ENCODE peak calls at places on chromosomes 1 and 21, in five cellular contexts. Q is body of pancreas, L is fibroblast of lung, K is left lung, M is heart left ventricle. H is an unnamed sample. For H3K4me1, the result is how much of the 10 kb centered on the place peaks cover.

GRCh38 chr1:29504266-29504665 is 267.9 kb downstream of the PTPRU start:
- DNase-seq in Q (no peak), L (peak), K (no peak), M (no peak), H (no peak)

GRCh38 chr1:174748603-174749002 is 251.1 kb upstream of the CACYBP start:
- DNase-seq in Q (no peak), L (no peak), K (no peak), M (no peak), H (no peak)

GRCh38 chr21:27379381-27379780 is 412.5 kb upstream of the ADAMTS5 start:
- DNase-seq in Q (no peak), L (no peak), K (no peak), M (no peak), H (no peak)

GRCh38 chr1:35558374-35559316 is 1.0 kb downstream of the NCDN start:
- DNase-seq in Q (no peak), L (no peak), K (no peak), M (no peak), H (no peak)

GRCh38 chr1:18491168-18491567 is 10.4 kb downstream of the KLHDC7A start:
- DNase-seq in Q (no peak), L (no peak), K (no peak), M (no peak), H (no peak)

GRCh38 chr21:34511787-34512451 is at the start of gene KCNE1:
- DNase-seq in Q (no peak), L (no peak), K (peak), M (peak), H (no peak)

GRCh38 chr1:9143250-9143649 is 14.3 kb upstream of the GPR157 start:
- DNase-seq in Q (no peak), L (peak), K (peak), M (peak), H (no peak)

GRCh38 chr1:4518621-4519020 is 135.8 kb upstream of the AJAP1 start:
- DNase-seq in Q (no peak), L (no peak), K (no peak), M (no peak), H (no peak)

GRCh38 chr1:15196807-15197530 is 43.4 kb downstream of the TMEM51 start:
- DNase-seq in Q (peak), L (no peak), K (peak), M (no peak), H (no peak)

GRCh38 chr1:53893999-53894636 is at the start of gene DIO1:
- DNase-seq in Q (no peak), L (no peak), K (no peak), M (no peak), H (no peak)

GRCh38 chr1:80534606-80535360 is 1266.0 kb upstream of the ADGRL2 start:
- DNase-seq in Q (no peak), L (peak), K (no peak), M (no peak), H (no peak)

GRCh38 chr1:54959241-54959640 is 21.2 kb upstream of the TMEM61 start:
- DNase-seq in Q (no peak), L (no peak), K (no peak), M (no peak), H (no peak)

GRCh38 chr1:10122926-10123325 is 87.4 kb upstream of the KIF1B start:
- DNase-seq in Q (no peak), L (peak), K (no peak), M (no peak), H (no peak)

GRCh38 chr21:45266518-45267389 is 20.9 kb downstream of the POFUT2 start:
- DNase-seq in Q (no peak), L (peak), K (no peak), M (no peak), H (peak)

GRCh38 chr1:9050803-9051202 is 18.6 kb downstream of the SLC2A5 start:
- DNase-seq in Q (no peak), L (no peak), K (no peak), M (no peak), H (no peak)

GRCh38 chr1:177983824-177984528 is 14.1 kb upstream of the SEC16B start:
- DNase-seq in Q (peak), L (peak), K (no peak), M (peak), H (no peak)

GRCh38 chr1:228465571-228466146 is 21.5 kb upstream of the RNF187 start:
- DNase-seq in Q (no peak), L (no peak), K (no peak), M (no peak), H (no peak)

DNA sequence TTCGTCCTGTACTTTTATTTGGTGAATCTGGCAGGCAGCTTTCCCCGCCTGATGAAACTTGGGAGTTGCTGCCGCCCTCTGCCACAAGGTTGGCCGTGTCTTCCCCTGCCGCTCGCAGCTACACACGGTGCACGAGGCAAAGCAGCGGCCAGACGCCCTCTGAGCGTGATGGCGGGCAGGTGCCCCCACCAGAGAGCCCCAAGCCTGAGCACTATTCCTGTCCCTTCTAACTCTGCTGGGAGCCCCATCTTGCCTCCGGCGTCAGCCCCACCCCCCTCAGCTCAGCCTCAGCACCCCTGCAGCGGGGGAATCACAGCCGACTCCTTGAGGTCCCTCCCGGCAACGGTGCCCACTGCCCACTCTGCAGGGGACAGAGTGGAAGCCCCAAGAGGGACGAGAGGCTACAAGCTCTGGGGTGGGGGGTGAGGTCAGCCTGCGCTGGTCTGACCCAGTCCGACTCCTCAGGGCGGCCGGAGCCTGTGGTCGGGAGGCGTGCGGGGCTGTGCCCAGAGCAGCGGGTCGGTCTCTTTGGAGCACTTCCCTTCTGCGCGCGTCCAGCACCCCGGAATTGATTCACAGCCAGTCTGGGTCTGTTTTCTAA is 41.3 kb downstream of the RIPK4 start:
- DNase-seq in Q (no peak), L (no peak), K (peak), M (no peak), H (no peak)
- H3K4me3 ChIP-seq in Q (no peak), L (no peak), K (no peak), M (no peak), H (no peak)

GRCh38 chr1:204318324-204318723 is 41.4 kb downstream of the PLEKHA6 start:
- DNase-seq in Q (no peak), L (no peak), K (no peak), M (no peak), H (no peak)

GRCh38 chr1:204319462-204319861 is 40.3 kb downstream of the PLEKHA6 start:
- DNase-seq in Q (no peak), L (peak), K (no peak), M (no peak), H (no peak)

GRCh38 chr1:204317170-204317569 is 42.6 kb downstream of the PLEKHA6 start:
- DNase-seq in Q (no peak), L (no peak), K (no peak), M (no peak), H (no peak)

GRCh38 chr1:204320413-204320812 is 39.3 kb downstream of the PLEKHA6 start:
- DNase-seq in Q (no peak), L (peak), K (no peak), M (no peak), H (no peak)

DNA sequence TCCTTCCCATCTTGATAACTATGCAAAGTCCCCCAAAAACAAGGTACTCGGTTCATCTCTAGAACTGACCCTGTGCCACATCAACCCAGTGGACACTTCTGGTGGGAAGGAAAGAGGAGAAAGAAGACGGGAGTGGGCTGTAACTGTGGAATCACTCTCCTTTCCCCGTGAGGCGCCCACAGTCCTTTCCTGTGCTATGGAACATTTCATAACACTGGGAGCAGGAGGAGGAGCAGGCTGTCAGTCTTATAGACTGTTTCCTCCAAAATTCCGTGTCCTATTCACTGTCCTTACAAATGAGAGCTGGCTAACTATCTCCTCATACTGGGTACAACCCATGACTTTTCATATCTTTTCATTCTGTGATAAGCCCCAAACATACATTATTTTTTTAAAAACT is 40.7 kb downstream of the PLEKHA6 start:
- DNase-seq in Q (no peak), L (no peak), K (no peak), M (no peak), H (no peak)
- H3K4me1 ChIP-seq in Q (under half), L (under half), K (under half), M (under half), H (under half)

GRCh38 chr1:222815367-222815765 is 527 bp downstream of the DISP1 start:
- DNase-seq in Q (no peak), L (peak), K (no peak), M (no peak), H (peak)
- H3K27ac ChIP-seq in Q (peak), L (peak), K (peak), M (peak), H (peak)

GRCh38 chr1:7929637-7930036 is 11.0 kb downstream of the TNFRSF9 start:
- DNase-seq in Q (no peak), L (no peak), K (no peak), M (no peak), H (no peak)

GRCh38 chr1:7932524-7933149 is 8.0 kb downstream of the TNFRSF9 start:
- DNase-seq in Q (no peak), L (no peak), K (no peak), M (no peak), H (no peak)

GRCh38 chr1:7930547-7931445 is 9.8 kb downstream of the TNFRSF9 start:
- DNase-seq in Q (no peak), L (no peak), K (no peak), M (no peak), H (no peak)

GRCh38 chr1:7928247-7928646 is 12.4 kb downstream of the TNFRSF9 start:
- DNase-seq in Q (no peak), L (no peak), K (no peak), M (no peak), H (no peak)

GRCh38 chr1:7931446-7931812 is 9.2 kb downstream of the TNFRSF9 start:
- DNase-seq in Q (no peak), L (no peak), K (no peak), M (no peak), H (no peak)
- H3K4me3 ChIP-seq in Q (no peak), L (no peak), K (no peak), M (no peak), H (peak)

GRCh38 chr1:25026304-25026703 is 96.2 kb upstream of the RUNX3 start:
- DNase-seq in Q (no peak), L (no peak), K (peak), M (no peak), H (no peak)
- H3K4me1 ChIP-seq in Q (under half), L (under half), K (half or more), M (under half), H (half or more)

GRCh38 chr1:226003502-226004170 is 4.5 kb upstream of the SDE2 start:
- DNase-seq in Q (no peak), L (no peak), K (no peak), M (no peak), H (no peak)
- H3K27ac ChIP-seq in Q (no peak), L (no peak), K (peak), M (no peak), H (no peak)

GRCh38 chr1:22331618-22332017 is 120.0 kb upstream of the ZBTB40 start:
- DNase-seq in Q (no peak), L (no peak), K (no peak), M (no peak), H (no peak)
- H3K4me3 ChIP-seq in Q (no peak), L (no peak), K (no peak), M (no peak), H (no peak)

DNA sequence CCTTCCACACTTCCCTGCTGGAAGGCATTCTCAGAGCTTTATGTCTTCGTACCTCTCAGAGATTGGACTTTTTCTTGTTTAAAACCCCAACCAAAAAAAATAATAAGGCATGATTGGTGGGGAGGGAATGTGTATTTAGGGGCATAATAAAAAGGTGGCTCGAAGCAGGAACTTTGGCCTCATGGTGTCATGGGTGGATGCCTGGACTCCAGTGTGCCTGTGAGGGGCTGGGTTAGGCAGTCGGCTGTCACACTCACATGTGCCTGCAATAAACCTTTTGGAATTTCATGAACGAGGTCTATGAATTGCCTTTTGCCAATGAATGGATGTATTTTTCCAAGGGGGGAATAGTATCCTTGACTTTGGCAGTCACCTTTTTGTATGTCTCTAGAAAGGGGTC is 131.3 kb downstream of the EDEM3 start:
- DNase-seq in Q (no peak), L (no peak), K (no peak), M (no peak), H (no peak)
- H3K4me1 ChIP-seq in Q (under half), L (under half), K (under half), M (half or more), H (under half)

GRCh38 chr1:109875874-109876273 is 34.8 kb upstream of the CSF1 start:
- DNase-seq in Q (no peak), L (no peak), K (no peak), M (no peak), H (no peak)

GRCh38 chr1:109877776-109878175 is 32.9 kb upstream of the CSF1 start:
- DNase-seq in Q (no peak), L (no peak), K (no peak), M (no peak), H (no peak)

GRCh38 chr1:109878531-109878930 is 32.1 kb upstream of the CSF1 start:
- DNase-seq in Q (no peak), L (no peak), K (no peak), M (no peak), H (no peak)

GRCh38 chr1:109876617-109877319 is 33.9 kb upstream of the CSF1 start:
- DNase-seq in Q (no peak), L (peak), K (no peak), M (no peak), H (no peak)

GRCh38 chr1:109877320-109877771 is 33.3 kb upstream of the CSF1 start:
- DNase-seq in Q (peak), L (peak), K (peak), M (peak), H (no peak)
- H3K27ac ChIP-seq in Q (peak), L (peak), K (peak), M (peak), H (no peak)

GRCh38 chr1:47224676-47225399 is 7.2 kb downstream of the TAL1 start:
- DNase-seq in Q (no peak), L (no peak), K (no peak), M (no peak), H (no peak)
- H3K4me3 ChIP-seq in Q (no peak), L (no peak), K (no peak), M (peak), H (no peak)